ENCODE peak calls at places on chromosomes 16 and 17, in seven cellular contexts. V, M, X, N, D, B and I are unnamed samples.

GRCh38 chr17:32277284-32277683 is 11.7 kb downstream of the RHBDL3 start:
- DNase-seq in V (no peak), M (no peak), X (no peak), N (no peak), D (no peak), B (no peak), I (no peak)

GRCh38 chr16:87780385-87780989 is 14.7 kb upstream of the KLHDC4 start:
- DNase-seq in V (no peak), M (no peak), X (peak; percentile 33), N (no peak), D (no peak), B (peak; percentile 87), I (no peak)

GRCh38 chr16:1535391-1536291 is 2.2 kb downstream of the TMEM204 start:
- DNase-seq in V (no peak), M (no peak), X (peak; percentile 55), N (no peak), D (no peak), B (no peak), I (no peak)

GRCh38 chr17:59707971-59708425 is 544 bp downstream of the VMP1 start:
- DNase-seq in V (no peak), M (no peak), X (no peak), N (no peak), D (no peak), B (no peak), I (no peak)

GRCh38 chr17:4485676-4486646 is 12.7 kb upstream of the SPNS2 start:
- DNase-seq in V (peak; percentile 65), M (no peak), X (no peak), N (no peak), D (no peak), B (no peak), I (no peak)

GRCh38 chr17:2690165-2691068 is 21.1 kb downstream of the CLUH start:
- DNase-seq in V (peak; percentile 45), M (no peak), X (peak; percentile 10), N (no peak), D (no peak), B (no peak), I (no peak)

GRCh38 chr16:66549284-66550131 is at the start of gene TK2:
- DNase-seq in V (peak; percentile 91), M (no peak), X (peak; percentile 89), N (peak; percentile 37), D (no peak), B (no peak), I (peak; percentile 44)

GRCh38 chr17:55664287-55664686 is 58.4 kb downstream of the TMEM100 start:
- DNase-seq in V (no peak), M (no peak), X (no peak), N (no peak), D (no peak), B (peak; percentile 17), I (no peak)

GRCh38 chr16:67349172-67349571 is 22.6 kb downstream of the LRRC36 start:
- DNase-seq in V (peak; percentile 33), M (peak; percentile 48), X (peak; percentile 26), N (peak; percentile 53), D (no peak), B (no peak), I (no peak)

GRCh38 chr16:54934536-54935410 is 4.1 kb downstream of the IRX5 start:
- DNase-seq in V (peak; percentile 48), M (no peak), X (no peak), N (no peak), D (no peak), B (no peak), I (no peak)

GRCh38 chr17:34638526-34639260 is 59.3 kb downstream of the TMEM132E start:
- DNase-seq in V (no peak), M (no peak), X (no peak), N (no peak), D (no peak), B (no peak), I (no peak)

GRCh38 chr17:19386276-19386863 is 620 bp downstream of the MFAP4 start:
- DNase-seq in V (peak; percentile 39), M (no peak), X (no peak), N (no peak), D (no peak), B (no peak), I (no peak)

GRCh38 chr16:54647731-54648221 is 282.9 kb upstream of the IRX5 start:
- DNase-seq in V (no peak), M (no peak), X (no peak), N (no peak), D (no peak), B (no peak), I (no peak)

GRCh38 chr17:42720996-42721583 is 23.8 kb downstream of the EZH1 start:
- DNase-seq in V (peak; percentile 75), M (peak; percentile 46), X (peak; percentile 60), N (peak; percentile 83), D (no peak), B (no peak), I (peak; percentile 36)

GRCh38 chr17:3879181-3879580 is 13.7 kb downstream of the CAMKK1 start:
- DNase-seq in V (peak; percentile 85), M (no peak), X (no peak), N (no peak), D (no peak), B (no peak), I (peak; percentile 20)

GRCh38 chr16:88596477-88596876 is 26.3 kb downstream of the ZC3H18 start:
- DNase-seq in V (no peak), M (no peak), X (no peak), N (no peak), D (no peak), B (no peak), I (no peak)

GRCh38 chr17:45129940-45130639 is 2.2 kb downstream of the PLCD3 start:
- DNase-seq in V (no peak), M (no peak), X (no peak), N (peak; percentile 71), D (no peak), B (no peak), I (no peak)

GRCh38 chr17:1485311-1485747 is 7.2 kb downstream of the MYO1C start:
- DNase-seq in V (peak; percentile 80), M (no peak), X (peak; percentile 34), N (peak; percentile 12), D (no peak), B (no peak), I (no peak)

GRCh38 chr16:54346046-54346445 is 59.5 kb upstream of the IRX3 start:
- DNase-seq in V (no peak), M (no peak), X (no peak), N (no peak), D (no peak), B (no peak), I (no peak)

GRCh38 chr16:23482778-23483177 is 27.5 kb downstream of the GGA2 start:
- DNase-seq in V (no peak), M (no peak), X (no peak), N (no peak), D (no peak), B (no peak), I (no peak)

GRCh38 chr17:63997341-63998048 is 656 bp upstream of the PRR29 start:
- DNase-seq in V (peak; percentile 20), M (no peak), X (no peak), N (no peak), D (no peak), B (no peak), I (no peak)

GRCh38 chr17:78315355-78316114 is 44.3 kb downstream of the SOCS3 start:
- DNase-seq in V (peak; percentile 57), M (peak; percentile 88), X (peak; percentile 96), N (peak; percentile 45), D (peak; percentile 39), B (peak; percentile 33), I (no peak)

DNA sequence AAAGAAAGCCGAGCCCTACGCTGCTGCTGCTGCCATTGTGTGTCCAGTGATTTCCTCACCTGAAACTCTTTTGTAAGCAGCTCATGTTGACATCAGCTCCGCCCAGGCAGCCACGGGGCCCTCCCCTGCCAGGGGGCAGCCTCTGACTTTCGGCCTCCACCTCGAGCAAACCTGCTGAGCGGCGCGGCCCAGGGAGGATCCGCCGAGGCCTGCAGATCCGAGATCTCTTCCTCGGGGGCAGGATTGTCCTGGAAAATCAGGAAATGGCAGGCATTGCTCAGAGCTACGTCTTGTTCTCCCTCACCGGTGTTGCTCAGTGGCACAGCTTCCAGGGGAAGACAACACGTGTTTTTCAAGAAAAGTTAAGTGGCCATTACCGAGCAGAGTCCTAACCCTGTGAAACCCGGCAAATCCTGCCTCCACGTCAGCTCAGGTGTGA is 35.6 kb upstream of the ZNF750 start:
- DNase-seq in V (no peak), M (no peak), X (no peak), N (peak; percentile 64), D (peak; percentile 25), B (no peak), I (no peak)
- H3K9ac ChIP-seq in V (no peak overlapping the region), M (no peak overlapping the region), X (no peak overlapping the region), N (peak overlapping the region; percentile 60), D (no peak overlapping the region), B (no peak overlapping the region), I (peak overlapping the region; percentile 9)

GRCh38 chr16:4428500-4428899 is 2.8 kb downstream of the DNAJA3 start:
- DNase-seq in V (no peak), M (no peak), X (no peak), N (no peak), D (no peak), B (no peak), I (no peak)

GRCh38 chr16:4433228-4433627 is 7.6 kb downstream of the DNAJA3 start:
- DNase-seq in V (no peak), M (no peak), X (no peak), N (no peak), D (no peak), B (no peak), I (no peak)

GRCh38 chr16:4433914-4434787 is 8.5 kb downstream of the DNAJA3 start:
- DNase-seq in V (no peak), M (no peak), X (peak; percentile 53), N (no peak), D (no peak), B (no peak), I (no peak)

GRCh38 chr16:4426722-4427372 is 1.2 kb downstream of the DNAJA3 start:
- DNase-seq in V (no peak), M (no peak), X (no peak), N (no peak), D (no peak), B (no peak), I (no peak)

DNA sequence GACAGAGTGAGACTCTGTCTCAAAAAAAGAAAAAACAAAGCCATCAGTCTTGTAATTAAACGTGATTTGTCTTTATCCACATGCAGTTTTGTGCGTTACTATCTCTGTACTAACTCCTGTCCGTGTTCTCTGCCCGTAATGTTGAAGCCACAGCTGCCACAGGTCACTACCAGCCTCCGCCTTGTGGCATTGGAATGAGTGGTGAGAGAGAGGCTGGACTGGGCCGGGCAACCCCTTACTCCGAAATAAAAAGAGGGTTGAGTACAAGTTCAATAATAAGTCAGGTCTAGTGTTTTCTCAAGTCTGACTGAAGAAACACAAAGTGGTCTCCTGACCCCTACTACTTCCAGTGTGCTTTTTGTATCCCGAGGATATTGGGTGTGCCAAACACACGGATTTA is 5.4 kb downstream of the DNAJA3 start:
- DNase-seq in V (no peak), M (no peak), X (no peak), N (no peak), D (no peak), B (no peak), I (no peak)
- TF ChIP-seq YY1 in V (no peak), M (no peak), X (no peak), N (no peak), D (no peak), B (no peak), I (no peak)

GRCh38 chr16:84105286-84105815 is 11.4 kb downstream of the MBTPS1 start:
- DNase-seq in V (no peak), M (no peak), X (no peak), N (no peak), D (no peak), B (no peak), I (no peak)
- H3K9ac ChIP-seq in V (no peak overlapping the region), M (no peak overlapping the region), X (no peak overlapping the region), N (no peak overlapping the region), D (no peak overlapping the region), B (no peak overlapping the region), I (no peak overlapping the region)

GRCh38 chr17:8409966-8410881 is 12.6 kb upstream of the RNF222 start:
- DNase-seq in V (peak; percentile 80), M (peak; percentile 73), X (peak; percentile 61), N (peak; percentile 80), D (peak; percentile 82), B (peak; percentile 17), I (peak; percentile 72)
- TF ChIP-seq YY1 in V (no peak), M (no peak), X (no peak), N (no peak), D (no peak), B (no peak), I (no peak)